ENCODE peak calls at places on chromosomes 12 and 14, in six cellular contexts. K is fibroblast of lung, G is HFFc6, Q is WTC11, H is heart left ventricle, N is colonic mucosa. A is an unnamed sample.

GRCh38 chr12:57455374-57456144 is 452 bp downstream of the INHBE start:
- DNase-seq in K (no peak), G (no peak), Q (no peak), H (no peak), N (no peak), A (no peak)

GRCh38 chr12:114981036-114981435 is 297.1 kb upstream of the TBX3 start:
- DNase-seq in K (peak), G (no peak), Q (no peak), H (no peak), N (no peak), A (no peak)

GRCh38 chr12:91935299-91935698 is 210.3 kb downstream of the BTG1 start:
- DNase-seq in K (no peak), G (no peak), Q (no peak), H (no peak), N (no peak), A (no peak)

GRCh38 chr14:30375280-30375892 is 183.6 kb upstream of the G2E3 start:
- DNase-seq in K (peak), G (peak), Q (peak), H (peak), N (peak), A (peak)

GRCh38 chr14:23556700-23557440 is 799 bp downstream of the THTPA start:
- DNase-seq in K (no peak), G (no peak), Q (no peak), H (no peak), N (no peak), A (no peak)

GRCh38 chr12:108313609-108314331 is 25.3 kb downstream of the CMKLR1 start:
- DNase-seq in K (no peak), G (no peak), Q (no peak), H (peak), N (no peak), A (no peak)

GRCh38 chr14:80239631-80240030 is 28.3 kb upstream of the DIO2 start:
- DNase-seq in K (no peak), G (no peak), Q (no peak), H (no peak), N (no peak), A (no peak)

GRCh38 chr12:96197503-96198272 is 3.5 kb downstream of the ELK3 start:
- DNase-seq in K (peak), G (peak), Q (no peak), H (no peak), N (no peak), A (peak)

GRCh38 chr12:1324900-1325299 is 269.5 kb downstream of the FBXL14 start:
- DNase-seq in K (peak), G (no peak), Q (no peak), H (no peak), N (no peak), A (no peak)

GRCh38 chr14:25111061-25111601 is 61.2 kb upstream of the STXBP6 start:
- DNase-seq in K (peak), G (peak), Q (no peak), H (peak), N (no peak), A (no peak)

GRCh38 chr14:88667555-88668273 is 104.9 kb downstream of the ZC3H14 start:
- DNase-seq in K (peak), G (peak), Q (peak), H (peak), N (peak), A (peak)

GRCh38 chr14:97106166-97106565 is 309.0 kb downstream of the VRK1 start:
- DNase-seq in K (no peak), G (no peak), Q (no peak), H (no peak), N (no peak), A (no peak)

GRCh38 chr12:109115758-109116610 is at the start of gene ACACB:
- DNase-seq in K (peak), G (no peak), Q (no peak), H (peak), N (peak), A (no peak)

GRCh38 chr12:109385339-109386078 is 37.8 kb downstream of the MYO1H start:
- DNase-seq in K (peak), G (peak), Q (no peak), H (no peak), N (no peak), A (peak)

GRCh38 chr12:105706321-105706972 is 376.0 kb downstream of the C12orf75 start:
- DNase-seq in K (peak), G (peak), Q (no peak), H (peak), N (no peak), A (no peak)

DNA sequence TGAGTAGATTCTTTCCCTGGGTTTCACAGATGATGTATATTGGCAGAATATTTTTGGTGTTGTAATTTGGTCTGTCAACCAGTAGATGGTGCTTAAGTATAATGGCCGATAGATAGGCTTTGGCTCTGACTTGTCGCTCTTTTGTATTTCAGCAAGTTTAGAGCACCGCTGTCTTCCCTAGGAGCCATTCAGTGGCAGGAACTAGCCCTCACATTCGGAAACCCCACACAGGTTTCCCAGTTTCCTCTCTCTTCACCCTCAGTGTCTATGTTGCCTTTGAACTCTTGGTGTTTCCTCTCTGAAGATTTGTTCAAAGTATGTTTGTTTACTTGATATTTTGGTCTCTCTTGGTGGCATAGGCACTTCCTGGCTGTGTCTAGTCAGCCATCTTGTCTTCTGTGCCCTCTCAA is 102.2 kb downstream of the GPHN start:
- DNase-seq in K (peak), G (peak), Q (no peak), H (no peak), N (no peak), A (no peak)
- TF ChIP-seq CTCF in K (peak), G (peak), Q (peak), H (no peak), N (no peak), A (no peak)

GRCh38 chr12:124809391-124809790 is 54.3 kb downstream of the SCARB1 start:
- DNase-seq in K (no peak), G (no peak), Q (no peak), H (no peak), N (no peak), A (no peak)

GRCh38 chr12:124805050-124805449 is 58.6 kb downstream of the SCARB1 start:
- DNase-seq in K (no peak), G (no peak), Q (no peak), H (no peak), N (no peak), A (no peak)

GRCh38 chr12:124805876-124806668 is 57.6 kb downstream of the SCARB1 start:
- DNase-seq in K (no peak), G (no peak), Q (no peak), H (no peak), N (no peak), A (no peak)

GRCh38 chr12:124809878-124810277 is 53.8 kb downstream of the SCARB1 start:
- DNase-seq in K (peak), G (peak), Q (no peak), H (no peak), N (no peak), A (no peak)

DNA sequence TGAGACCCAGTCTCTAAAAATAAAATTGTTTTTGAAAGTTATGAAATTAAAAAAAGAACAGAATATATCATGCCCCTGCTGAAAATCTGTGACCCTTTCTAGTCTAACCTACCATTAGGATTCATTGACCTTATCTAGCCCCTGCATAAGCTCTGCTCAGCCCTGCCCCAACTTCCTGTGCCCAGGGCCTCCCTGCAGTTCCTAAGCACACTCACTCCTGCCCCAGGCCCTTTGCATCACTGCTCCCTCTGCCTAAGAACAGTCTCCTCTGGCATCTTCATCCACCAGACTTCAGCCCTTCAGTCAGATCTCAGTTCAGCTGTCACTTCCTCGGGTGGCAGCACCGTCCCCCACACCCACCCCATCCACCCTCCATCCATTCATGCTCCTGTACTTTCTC is 55.4 kb downstream of the SCARB1 start:
- DNase-seq in K (no peak), G (no peak), Q (no peak), H (no peak), N (no peak), A (no peak)
- TF ChIP-seq CTCF in K (no peak), G (no peak), Q (no peak), H (no peak), N (no peak), A (no peak)

GRCh38 chr12:52175411-52176350 is 16.1 kb downstream of the KRT80 start:
- DNase-seq in K (peak), G (no peak), Q (no peak), H (no peak), N (no peak), A (peak)
- TF ChIP-seq CTCF in K (peak), G (no peak), Q (no peak), H (no peak), N (no peak), A (no peak)

DNA sequence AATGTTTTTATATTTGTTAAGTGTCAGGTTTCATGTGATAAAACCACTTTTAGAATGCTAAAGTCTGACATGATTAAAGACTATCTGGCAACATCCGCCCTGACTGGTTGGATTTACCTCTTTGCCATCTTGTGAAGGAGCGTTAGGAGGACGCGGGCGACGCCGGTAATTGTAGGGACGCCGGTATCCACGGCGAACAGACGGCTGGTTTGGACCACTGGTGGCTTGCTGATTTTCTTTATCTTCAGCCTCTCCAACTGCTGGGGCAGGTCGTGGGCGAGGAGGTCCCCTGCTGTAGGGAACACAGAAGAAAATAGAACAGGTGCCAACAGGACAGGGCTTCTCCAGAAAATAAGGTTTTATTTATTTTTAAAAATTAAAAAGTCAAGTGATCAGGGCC is 21.3 kb downstream of the YBX3 start:
- DNase-seq in K (no peak), G (no peak), Q (no peak), H (no peak), N (no peak), A (no peak)
- TF ChIP-seq CTCF in K (no peak), G (no peak), Q (no peak), H (no peak), N (no peak), A (no peak)

GRCh38 chr12:120620624-120621023 is 19.8 kb upstream of the CABP1 start:
- DNase-seq in K (no peak), G (no peak), Q (no peak), H (no peak), N (peak), A (peak)

GRCh38 chr12:120631097-120631496 is 9.3 kb upstream of the CABP1 start:
- DNase-seq in K (no peak), G (no peak), Q (no peak), H (no peak), N (no peak), A (no peak)

GRCh38 chr12:120630139-120630895 is 10.1 kb upstream of the CABP1 start:
- DNase-seq in K (no peak), G (peak), Q (no peak), H (no peak), N (no peak), A (no peak)

GRCh38 chr12:120628919-120629318 is 11.5 kb upstream of the CABP1 start:
- DNase-seq in K (no peak), G (no peak), Q (peak), H (peak), N (peak), A (no peak)

GRCh38 chr12:120625557-120626419 is 14.6 kb upstream of the CABP1 start:
- DNase-seq in K (no peak), G (no peak), Q (peak), H (no peak), N (peak), A (peak)
- TF ChIP-seq CTCF in K (peak), G (peak), Q (no peak), H (no peak), N (no peak), A (no peak)

A was measured in RWPE1.